ENCODE peak calls at places on chromosome 11, in seven cellular contexts. One of them, this sample, is unnamed.

GRCh38 chr11:88338223-88338661 is 706 bp upstream of the CTSC start:
- DNase-seq in tibial artery: peak
- DNase-seq in fibroblast of mammary gland: peak
- DNase-seq in thoracic aorta: no peak
- DNase-seq in left ventricle myocardium inferior: peak
- DNase-seq in HL-60: peak
- DNase-seq in DND-41: peak
- DNase-seq in this sample: peak

GRCh38 chr11:12240669-12241068 is 130.3 kb downstream of the MICAL2 start:
- DNase-seq in tibial artery: no peak
- DNase-seq in fibroblast of mammary gland: no peak
- DNase-seq in thoracic aorta: no peak
- DNase-seq in left ventricle myocardium inferior: no peak
- DNase-seq in HL-60: no peak
- DNase-seq in DND-41: no peak
- DNase-seq in this sample: no peak

GRCh38 chr11:50186146-50186545 is 153.5 kb downstream of the OR4C45 start:
- DNase-seq in tibial artery: no peak
- DNase-seq in fibroblast of mammary gland: no peak
- DNase-seq in thoracic aorta: no peak
- DNase-seq in left ventricle myocardium inferior: no peak
- DNase-seq in HL-60: no peak
- DNase-seq in DND-41: no peak
- DNase-seq in this sample: no peak

GRCh38 chr11:122398167-122398566 is 257.4 kb upstream of the UBASH3B start:
- DNase-seq in tibial artery: no peak
- DNase-seq in fibroblast of mammary gland: peak
- DNase-seq in thoracic aorta: no peak
- DNase-seq in left ventricle myocardium inferior: no peak
- DNase-seq in HL-60: no peak
- DNase-seq in DND-41: no peak
- DNase-seq in this sample: peak

GRCh38 chr11:79227732-79228416 is 213.0 kb downstream of the TENM4 start:
- DNase-seq in tibial artery: no peak
- DNase-seq in fibroblast of mammary gland: no peak
- DNase-seq in thoracic aorta: no peak
- DNase-seq in left ventricle myocardium inferior: no peak
- DNase-seq in HL-60: no peak
- DNase-seq in DND-41: no peak
- DNase-seq in this sample: no peak

GRCh38 chr11:66700337-66700736 is 22.6 kb upstream of the RBM4B start:
- DNase-seq in tibial artery: no peak
- DNase-seq in fibroblast of mammary gland: no peak
- DNase-seq in thoracic aorta: no peak
- DNase-seq in left ventricle myocardium inferior: no peak
- DNase-seq in HL-60: no peak
- DNase-seq in DND-41: no peak
- DNase-seq in this sample: no peak

GRCh38 chr11:114386545-114386944 is 13.8 kb downstream of the C11orf71 start:
- DNase-seq in tibial artery: no peak
- DNase-seq in fibroblast of mammary gland: no peak
- DNase-seq in thoracic aorta: no peak
- DNase-seq in left ventricle myocardium inferior: no peak
- DNase-seq in HL-60: no peak
- DNase-seq in DND-41: no peak
- DNase-seq in this sample: no peak

GRCh38 chr11:114569781-114570180 is 10.1 kb upstream of the NXPE1 start:
- DNase-seq in tibial artery: no peak
- DNase-seq in fibroblast of mammary gland: no peak
- DNase-seq in thoracic aorta: no peak
- DNase-seq in left ventricle myocardium inferior: no peak
- DNase-seq in HL-60: no peak
- DNase-seq in DND-41: no peak
- DNase-seq in this sample: no peak

DNA sequence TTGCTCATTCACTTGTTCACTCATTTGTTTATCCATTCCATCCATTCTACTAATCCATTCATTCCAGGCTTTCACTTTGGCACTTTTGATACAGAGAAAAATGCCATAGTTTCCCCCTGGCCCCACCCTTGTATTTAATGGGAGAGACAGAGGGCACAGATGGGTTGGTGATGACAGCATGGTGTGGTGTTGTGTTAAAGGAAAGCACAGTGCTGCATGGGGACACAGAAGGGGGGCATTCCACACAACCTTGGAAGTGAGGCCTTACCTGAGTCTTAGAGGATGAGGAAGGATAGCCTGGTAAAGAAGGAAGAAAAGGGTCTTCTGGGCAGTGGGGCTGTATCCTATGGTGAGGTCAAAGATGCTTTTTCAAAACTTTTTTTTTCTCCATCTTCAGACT is 248.5 kb upstream of the C11orf87 start:
- DNase-seq in tibial artery: no peak
- DNase-seq in fibroblast of mammary gland: no peak
- DNase-seq in thoracic aorta: no peak
- DNase-seq in left ventricle myocardium inferior: no peak
- DNase-seq in HL-60: no peak
- DNase-seq in DND-41: no peak
- DNase-seq in this sample: no peak
- H3K4me3 ChIP-seq in tibial artery: no peak
- H3K4me3 ChIP-seq in fibroblast of mammary gland: no peak
- H3K4me3 ChIP-seq in thoracic aorta: no peak
- H3K4me3 ChIP-seq in left ventricle myocardium inferior: no peak
- H3K4me3 ChIP-seq in HL-60: no peak
- H3K4me3 ChIP-seq in DND-41: no peak
- H3K4me3 ChIP-seq in this sample: no peak

GRCh38 chr11:3944198-3944597 is 88.7 kb downstream of the STIM1 start:
- DNase-seq in tibial artery: peak
- DNase-seq in fibroblast of mammary gland: peak
- DNase-seq in thoracic aorta: no peak
- DNase-seq in left ventricle myocardium inferior: peak
- DNase-seq in HL-60: no peak
- DNase-seq in DND-41: no peak
- DNase-seq in this sample: no peak
- H3K4me3 ChIP-seq in tibial artery: no peak
- H3K4me3 ChIP-seq in fibroblast of mammary gland: no peak
- H3K4me3 ChIP-seq in thoracic aorta: no peak
- H3K4me3 ChIP-seq in left ventricle myocardium inferior: no peak
- H3K4me3 ChIP-seq in HL-60: no peak
- H3K4me3 ChIP-seq in DND-41: no peak
- H3K4me3 ChIP-seq in this sample: no peak

GRCh38 chr11:62923634-62924411 is 2.7 kb upstream of the CHRM1 start:
- DNase-seq in tibial artery: no peak
- DNase-seq in fibroblast of mammary gland: no peak
- DNase-seq in thoracic aorta: no peak
- DNase-seq in left ventricle myocardium inferior: no peak
- DNase-seq in HL-60: no peak
- DNase-seq in DND-41: no peak
- DNase-seq in this sample: peak
- H3K4me3 ChIP-seq in tibial artery: peak
- H3K4me3 ChIP-seq in fibroblast of mammary gland: no peak
- H3K4me3 ChIP-seq in thoracic aorta: peak
- H3K4me3 ChIP-seq in left ventricle myocardium inferior: peak
- H3K4me3 ChIP-seq in HL-60: no peak
- H3K4me3 ChIP-seq in DND-41: no peak
- H3K4me3 ChIP-seq in this sample: no peak

DNA sequence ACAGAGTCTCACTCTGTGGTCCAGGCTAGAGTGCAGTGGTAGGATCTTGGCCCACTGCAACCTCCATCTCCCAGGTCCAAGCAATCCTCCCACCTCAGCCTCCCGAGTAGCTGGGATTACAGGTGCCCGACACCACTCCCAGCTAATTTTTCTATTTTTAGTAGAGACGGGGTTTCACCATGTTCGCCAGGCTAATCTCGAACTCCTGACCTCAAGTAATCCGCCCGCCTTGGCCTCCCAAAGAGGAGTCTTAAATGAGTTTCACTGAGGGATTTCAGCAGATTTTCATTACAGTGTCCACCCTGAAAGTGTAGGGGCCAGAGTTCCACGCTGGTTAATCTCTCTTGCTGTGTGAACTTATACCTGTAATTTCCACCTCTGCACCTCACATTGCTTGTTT is 412 bp upstream of the RPS3 start:
- DNase-seq in tibial artery: no peak
- DNase-seq in fibroblast of mammary gland: no peak
- DNase-seq in thoracic aorta: no peak
- DNase-seq in left ventricle myocardium inferior: no peak
- DNase-seq in HL-60: no peak
- DNase-seq in DND-41: no peak
- DNase-seq in this sample: no peak
- H3K4me3 ChIP-seq in tibial artery: no peak
- H3K4me3 ChIP-seq in fibroblast of mammary gland: no peak
- H3K4me3 ChIP-seq in thoracic aorta: no peak
- H3K4me3 ChIP-seq in left ventricle myocardium inferior: peak
- H3K4me3 ChIP-seq in HL-60: no peak
- H3K4me3 ChIP-seq in DND-41: no peak
- H3K4me3 ChIP-seq in this sample: no peak

DNA sequence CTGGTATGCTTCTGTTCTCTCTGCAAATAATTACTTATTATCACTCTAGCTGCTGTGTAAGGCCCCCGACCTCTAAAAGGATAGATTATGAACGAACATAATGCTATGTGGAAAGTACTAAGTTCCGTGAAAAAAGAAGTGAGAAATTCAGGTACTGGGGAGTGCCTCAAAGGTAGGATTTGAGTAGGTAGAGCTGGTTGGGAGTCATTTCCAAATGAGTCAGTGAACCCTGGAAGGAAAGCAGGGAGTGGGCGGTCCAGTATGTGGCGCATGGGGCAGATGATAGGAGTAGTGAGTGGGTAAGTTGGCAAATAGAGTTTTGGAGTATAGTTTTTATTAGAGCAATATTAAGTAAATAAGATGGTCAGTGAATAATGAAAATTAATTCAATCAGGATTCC is 2.4 kb downstream of the ZC3H12C start:
- DNase-seq in tibial artery: no peak
- DNase-seq in fibroblast of mammary gland: peak
- DNase-seq in thoracic aorta: no peak
- DNase-seq in left ventricle myocardium inferior: no peak
- DNase-seq in HL-60: no peak
- DNase-seq in DND-41: no peak
- DNase-seq in this sample: no peak
- H3K4me3 ChIP-seq in tibial artery: no peak
- H3K4me3 ChIP-seq in fibroblast of mammary gland: peak
- H3K4me3 ChIP-seq in thoracic aorta: no peak
- H3K4me3 ChIP-seq in left ventricle myocardium inferior: no peak
- H3K4me3 ChIP-seq in HL-60: no peak
- H3K4me3 ChIP-seq in DND-41: no peak
- H3K4me3 ChIP-seq in this sample: peak

GRCh38 chr11:7485136-7485853 is at the start of gene OLFML1:
- DNase-seq in tibial artery: no peak
- DNase-seq in fibroblast of mammary gland: peak
- DNase-seq in thoracic aorta: no peak
- DNase-seq in left ventricle myocardium inferior: peak
- DNase-seq in HL-60: no peak
- DNase-seq in DND-41: no peak
- DNase-seq in this sample: no peak
- H3K4me3 ChIP-seq in tibial artery: peak
- H3K4me3 ChIP-seq in fibroblast of mammary gland: peak
- H3K4me3 ChIP-seq in thoracic aorta: peak
- H3K4me3 ChIP-seq in left ventricle myocardium inferior: peak
- H3K4me3 ChIP-seq in HL-60: no peak
- H3K4me3 ChIP-seq in DND-41: no peak
- H3K4me3 ChIP-seq in this sample: no peak

GRCh38 chr11:69053546-69054396 is 5.0 kb downstream of the TPCN2 start:
- DNase-seq in tibial artery: no peak
- DNase-seq in fibroblast of mammary gland: no peak
- DNase-seq in thoracic aorta: no peak
- DNase-seq in left ventricle myocardium inferior: peak
- DNase-seq in HL-60: no peak
- DNase-seq in DND-41: no peak
- DNase-seq in this sample: no peak
- H3K4me3 ChIP-seq in tibial artery: no peak
- H3K4me3 ChIP-seq in fibroblast of mammary gland: no peak
- H3K4me3 ChIP-seq in thoracic aorta: no peak
- H3K4me3 ChIP-seq in left ventricle myocardium inferior: no peak
- H3K4me3 ChIP-seq in HL-60: no peak
- H3K4me3 ChIP-seq in DND-41: no peak
- H3K4me3 ChIP-seq in this sample: no peak